ENCODE peak calls at places on chromosomes 6 and 20, in eight cellular contexts. One of them, this sample, is unnamed.

GRCh38 chr20:13274311-13274965 is 53.4 kb downstream of the ISM1 start:
- DNase-seq in naive thymus-derived CD8-positive, alpha-beta T cell: no peak
- DNase-seq in activated CD8-positive, alpha-beta memory T cell treated with anti-CD3 and anti-CD28 coated beads for 48 hours: no peak
- DNase-seq in epithelial cell of prostate: no peak
- DNase-seq in HT1080: no peak
- DNase-seq in uterus: no peak
- DNase-seq in neural crest cell: no peak
- DNase-seq in DMS153: no peak
- DNase-seq in this sample: no peak

GRCh38 chr6:34610819-34611477 is 54.8 kb upstream of the SPDEF start:
- DNase-seq in neural crest cell: no peak
- DNase-seq in naive thymus-derived CD8-positive, alpha-beta T cell: no peak
- DNase-seq in DMS153: no peak
- DNase-seq in uterus: no peak
- DNase-seq in epithelial cell of prostate: peak
- DNase-seq in activated CD8-positive, alpha-beta memory T cell treated with anti-CD3 and anti-CD28 coated beads for 48 hours: no peak
- DNase-seq in HT1080: peak
- DNase-seq in this sample: peak

GRCh38 chr6:95487817-95488216 is 89.5 kb upstream of the MANEA start:
- DNase-seq in neural crest cell: no peak
- DNase-seq in epithelial cell of prostate: no peak
- DNase-seq in activated CD8-positive, alpha-beta memory T cell treated with anti-CD3 and anti-CD28 coated beads for 48 hours: no peak
- DNase-seq in HT1080: no peak
- DNase-seq in uterus: no peak
- DNase-seq in naive thymus-derived CD8-positive, alpha-beta T cell: no peak
- DNase-seq in DMS153: no peak
- DNase-seq in this sample: no peak

GRCh38 chr20:63940472-63941266 is 15.5 kb downstream of the UCKL1 start:
- DNase-seq in HT1080: no peak
- DNase-seq in naive thymus-derived CD8-positive, alpha-beta T cell: no peak
- DNase-seq in neural crest cell: no peak
- DNase-seq in epithelial cell of prostate: no peak
- DNase-seq in uterus: no peak
- DNase-seq in activated CD8-positive, alpha-beta memory T cell treated with anti-CD3 and anti-CD28 coated beads for 48 hours: no peak
- DNase-seq in DMS153: no peak
- DNase-seq in this sample: no peak

GRCh38 chr6:22078802-22079545 is 217.9 kb downstream of the PRL start:
- DNase-seq in naive thymus-derived CD8-positive, alpha-beta T cell: no peak
- DNase-seq in neural crest cell: no peak
- DNase-seq in activated CD8-positive, alpha-beta memory T cell treated with anti-CD3 and anti-CD28 coated beads for 48 hours: no peak
- DNase-seq in uterus: no peak
- DNase-seq in DMS153: no peak
- DNase-seq in HT1080: no peak
- DNase-seq in epithelial cell of prostate: no peak
- DNase-seq in this sample: peak

GRCh38 chr6:114267897-114268296 is 74.9 kb downstream of the HS3ST5 start:
- DNase-seq in neural crest cell: no peak
- DNase-seq in epithelial cell of prostate: no peak
- DNase-seq in uterus: no peak
- DNase-seq in DMS153: no peak
- DNase-seq in activated CD8-positive, alpha-beta memory T cell treated with anti-CD3 and anti-CD28 coated beads for 48 hours: no peak
- DNase-seq in HT1080: no peak
- DNase-seq in naive thymus-derived CD8-positive, alpha-beta T cell: no peak
- DNase-seq in this sample: no peak

GRCh38 chr6:54390362-54390761 is 82.1 kb downstream of the TINAG start:
- DNase-seq in epithelial cell of prostate: no peak
- DNase-seq in neural crest cell: no peak
- DNase-seq in uterus: no peak
- DNase-seq in naive thymus-derived CD8-positive, alpha-beta T cell: no peak
- DNase-seq in activated CD8-positive, alpha-beta memory T cell treated with anti-CD3 and anti-CD28 coated beads for 48 hours: no peak
- DNase-seq in HT1080: no peak
- DNase-seq in DMS153: no peak
- DNase-seq in this sample: no peak

GRCh38 chr20:60694763-60695162 is 557.3 kb upstream of the CDH4 start:
- DNase-seq in DMS153: no peak
- DNase-seq in neural crest cell: no peak
- DNase-seq in uterus: no peak
- DNase-seq in activated CD8-positive, alpha-beta memory T cell treated with anti-CD3 and anti-CD28 coated beads for 48 hours: no peak
- DNase-seq in HT1080: peak
- DNase-seq in epithelial cell of prostate: no peak
- DNase-seq in naive thymus-derived CD8-positive, alpha-beta T cell: no peak
- DNase-seq in this sample: no peak

GRCh38 chr20:16615199-16615598 is 42.0 kb upstream of the KIF16B start:
- DNase-seq in HT1080: peak
- DNase-seq in DMS153: no peak
- DNase-seq in uterus: no peak
- DNase-seq in activated CD8-positive, alpha-beta memory T cell treated with anti-CD3 and anti-CD28 coated beads for 48 hours: no peak
- DNase-seq in epithelial cell of prostate: no peak
- DNase-seq in naive thymus-derived CD8-positive, alpha-beta T cell: no peak
- DNase-seq in neural crest cell: no peak
- DNase-seq in this sample: peak

GRCh38 chr20:6767166-6767535 is 335 bp upstream of the BMP2 start:
- DNase-seq in DMS153: no peak
- DNase-seq in naive thymus-derived CD8-positive, alpha-beta T cell: no peak
- DNase-seq in uterus: peak
- DNase-seq in HT1080: no peak
- DNase-seq in epithelial cell of prostate: no peak
- DNase-seq in activated CD8-positive, alpha-beta memory T cell treated with anti-CD3 and anti-CD28 coated beads for 48 hours: no peak
- DNase-seq in neural crest cell: no peak
- DNase-seq in this sample: no peak

This sample was measured in LHCN-M2.